ENCODE peak calls at places on chromosomes 7 and 10, in seven cellular contexts. B is neuronal stem cell; K is uterus; T is ovary; V is cardiac muscle cell; S is CD4-positive, alpha-beta memory T cell; H is AG04449. Z is an unnamed sample.
A peak's percentile ranks its signal among the peaks of the same experiment; 100 is the strongest.

GRCh38 chr10:73648975-73649829 is 6.6 kb downstream of the SYNPO2L start:
- DNase-seq in S (no peak), V (peak; percentile 23), T (no peak), K (no peak), H (no peak), B (no peak), Z (no peak)

GRCh38 chr7:36314491-36314890 is 75.2 kb upstream of the ANLN start:
- DNase-seq in S (no peak), B (no peak), T (no peak), H (no peak), K (no peak), V (no peak), Z (no peak)

GRCh38 chr10:97184971-97185325 is 811 bp downstream of the SLIT1 start:
- DNase-seq in S (no peak), V (no peak), T (no peak), H (no peak), B (no peak), K (no peak), Z (no peak)

GRCh38 chr10:89413398-89413912 is 913 bp upstream of the IFIT5 start:
- DNase-seq in B (no peak), T (no peak), S (no peak), K (no peak), V (no peak), H (no peak), Z (no peak)

GRCh38 chr10:27534341-27534740 is 30.2 kb downstream of the RAB18 start:
- DNase-seq in T (no peak), S (no peak), B (no peak), V (no peak), H (no peak), K (no peak), Z (no peak)

GRCh38 chr10:117217196-117217761 is 20.0 kb downstream of the KCNK18 start:
- DNase-seq in K (no peak), S (peak; percentile 11), V (peak; percentile 6), T (no peak), B (no peak), H (no peak), Z (no peak)

GRCh38 chr7:98733036-98733435 is 116.0 kb downstream of the NPTX2 start:
- DNase-seq in V (peak; percentile 17), H (no peak), S (no peak), T (no peak), B (no peak), K (no peak), Z (peak; percentile 11)

GRCh38 chr7:132708501-132708900 is 132.2 kb upstream of the PLXNA4 start:
- DNase-seq in K (no peak), V (no peak), B (no peak), S (no peak), T (no peak), H (no peak), Z (no peak)

GRCh38 chr10:62002753-62003152 is 101.3 kb downstream of the ARID5B start:
- DNase-seq in S (no peak), H (no peak), V (no peak), T (no peak), B (no peak), K (no peak), Z (no peak)

GRCh38 chr10:15341502-15342128 is 29.5 kb downstream of the FAM171A1 start:
- DNase-seq in T (no peak), S (no peak), K (no peak), H (no peak), B (no peak), V (no peak), Z (no peak)

GRCh38 chr7:94212160-94212559 is 182.5 kb upstream of the COL1A2 start:
- DNase-seq in V (no peak), B (peak; percentile 8), S (no peak), T (no peak), H (no peak), K (no peak), Z (no peak)

GRCh38 chr7:127950233-127950935 is 80.9 kb downstream of the LRRC4 start:
- DNase-seq in H (no peak), T (no peak), V (no peak), B (no peak), S (no peak), K (no peak), Z (no peak)

GRCh38 chr10:114682121-114682520 is 24.0 kb upstream of the ABLIM1 start:
- DNase-seq in K (no peak), T (no peak), B (no peak), H (no peak), V (no peak), S (no peak), Z (no peak)

GRCh38 chr10:65270969-65271368 is 1654.9 kb upstream of the LRRTM3 start:
- DNase-seq in H (no peak), S (no peak), K (no peak), T (no peak), B (no peak), V (no peak), Z (no peak)

GRCh38 chr7:48101352-48101751 is 12.3 kb downstream of the UPP1 start:
- DNase-seq in S (no peak), H (no peak), T (no peak), K (no peak), V (no peak), B (no peak), Z (no peak)

GRCh38 chr10:100744980-100745881 is at the start of gene PAX2:
- DNase-seq in H (no peak), S (no peak), T (peak; percentile 15), K (no peak), V (no peak), B (no peak), Z (peak; percentile 13)

GRCh38 chr7:33040803-33041516 is 21.6 kb downstream of the NT5C3A start:
- DNase-seq in K (no peak), B (no peak), S (peak; percentile 81), H (no peak), V (peak; percentile 36), T (no peak), Z (peak; percentile 63)

GRCh38 chr10:97385565-97385964 is 15.6 kb downstream of the RRP12 start:
- DNase-seq in V (no peak), H (no peak), B (no peak), K (no peak), S (no peak), T (no peak), Z (no peak)

GRCh38 chr7:130352335-130353074 is 7.9 kb downstream of the CPA5 start:
- DNase-seq in H (no peak), V (peak; percentile 81), T (no peak), B (no peak), S (no peak), K (peak; percentile 48), Z (peak; percentile 84)

GRCh38 chr7:141763797-141764196 is at the start of gene TAS2R3:
- DNase-seq in B (no peak), S (no peak), V (no peak), K (no peak), T (no peak), H (no peak), Z (no peak)

DNA sequence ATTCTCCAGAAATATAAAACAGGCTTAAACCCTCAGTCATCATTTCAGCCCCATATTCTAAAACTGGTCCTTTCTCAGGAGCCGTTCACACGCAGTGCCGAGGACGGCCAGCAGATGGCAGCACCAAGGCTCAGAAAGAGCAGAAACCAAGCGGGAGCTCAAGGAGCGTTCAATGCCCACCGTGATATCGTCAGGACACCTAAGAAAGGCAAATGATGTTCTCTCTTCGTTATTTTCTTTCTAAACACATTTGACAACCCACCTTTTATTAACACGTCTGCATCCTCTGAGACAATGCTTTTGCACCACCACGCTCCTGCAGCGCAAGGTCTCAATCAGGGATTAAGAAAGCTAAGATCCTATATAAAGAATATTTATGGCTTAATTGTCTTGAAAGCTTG is 45.7 kb upstream of the RBM33 start:
- DNase-seq in B (peak; percentile 74), V (peak; percentile 77), S (peak; percentile 64), T (peak; percentile 85), H (no peak), K (peak; percentile 76), Z (peak; percentile 94)
- H3K4me3 ChIP-seq in B (no peak overlapping the region), V (no peak overlapping the region), S (no peak overlapping the region), T (no peak overlapping the region), H (no peak overlapping the region), K (no peak overlapping the region), Z (no peak overlapping the region)

GRCh38 chr7:379456-380225 is 89.7 kb downstream of the FOXL3 start:
- DNase-seq in S (no peak), K (peak; percentile 30), H (no peak), V (no peak), T (peak; percentile 32), B (no peak), Z (peak; percentile 18)
- H3K4me3 ChIP-seq in S (no peak overlapping the region), K (no peak overlapping the region), H (no peak overlapping the region), V (no peak overlapping the region), T (no peak overlapping the region), B (no peak overlapping the region), Z (no peak overlapping the region)

GRCh38 chr10:69326692-69327091 is 48.4 kb downstream of the HK1 start:
- DNase-seq in T (no peak), K (no peak), S (no peak), H (no peak), V (no peak), B (no peak), Z (no peak)
- H3K4me3 ChIP-seq in T (no peak overlapping the region), K (no peak overlapping the region), S (no peak overlapping the region), H (no peak overlapping the region), V (no peak overlapping the region), B (no peak overlapping the region), Z (no peak overlapping the region)

GRCh38 chr7:111559665-111560064 is 2.6 kb downstream of the IMMP2L start:
- DNase-seq in T (no peak), V (no peak), H (no peak), K (no peak), S (no peak), B (no peak), Z (peak; percentile 2)
- H3K4me3 ChIP-seq in T (no peak overlapping the region), V (no peak overlapping the region), H (no peak overlapping the region), K (no peak overlapping the region), S (no peak overlapping the region), B (no peak overlapping the region), Z (no peak overlapping the region)

DNA sequence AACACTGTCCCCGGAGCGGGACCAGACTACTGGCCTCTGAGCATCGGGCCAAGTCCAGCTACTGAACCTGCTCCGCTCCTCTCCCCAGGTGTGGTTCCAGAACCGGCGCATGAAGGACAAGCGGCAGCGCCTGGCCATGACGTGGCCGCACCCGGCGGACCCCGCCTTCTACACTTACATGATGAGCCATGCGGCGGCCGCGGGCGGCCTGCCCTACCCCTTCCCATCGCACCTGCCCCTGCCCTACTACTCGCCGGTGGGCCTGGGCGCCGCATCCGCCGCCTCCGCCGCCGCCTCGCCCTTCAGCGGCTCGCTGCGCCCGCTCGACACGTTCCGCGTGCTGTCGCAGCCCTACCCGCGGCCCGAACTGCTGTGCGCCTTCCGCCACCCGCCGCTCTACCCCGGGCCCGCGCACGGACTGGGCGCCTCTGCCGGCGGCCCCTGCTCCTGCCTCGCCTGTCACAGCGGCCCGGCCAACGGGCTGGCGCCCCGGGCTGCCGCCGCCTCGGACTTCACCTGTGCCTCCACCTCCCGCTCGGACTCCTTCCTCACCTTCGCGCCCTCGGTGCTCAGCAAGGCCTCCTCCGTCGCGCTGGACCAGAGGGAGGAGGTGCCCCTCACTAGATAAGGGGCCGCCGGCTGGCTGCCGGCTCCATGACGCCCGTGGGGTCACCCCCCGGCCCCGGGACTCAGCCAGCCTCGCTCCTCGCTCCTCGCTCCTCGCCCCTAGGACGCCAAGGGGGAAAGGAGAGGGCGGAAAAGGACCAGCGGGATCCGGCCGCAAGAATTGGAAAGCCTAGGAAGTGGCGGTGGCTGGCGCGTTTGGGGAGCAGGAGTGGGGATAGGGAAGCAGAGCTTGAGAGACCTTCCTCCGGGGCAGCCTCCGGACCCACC is 3.4 kb downstream of the EVX1 start:
- DNase-seq in K (no peak), H (no peak), S (no peak), V (no peak), B (no peak), T (no peak), Z (no peak)
- H3K4me3 ChIP-seq in K (no peak overlapping the region), H (no peak overlapping the region), S (no peak overlapping the region), V (peak overlapping the region; percentile 11), B (no peak overlapping the region), T (no peak overlapping the region), Z (peak overlapping the region; percentile 33)

Z was measured in adipocyte.